ENCODE peak calls at places on chromosomes 12 and 14, in ten cellular contexts. H is astrocyte of the cerebellum; V is activated CD8-positive, alpha-beta T cell treated with anti-CD3 and anti-CD28 coated beads for 36 hours; N is suprapubic skin; O is GM20000; D is endothelial cell; C is nephron progenitor cell; G is heart left ventricle; B is heart right ventricle; F is neural progenitor cell. A is an unnamed sample.

GRCh38 chr12:17206553-17206952 is 600.6 kb upstream of the LMO3 start:
- DNase-seq in N (no peak), F (no peak), V (no peak), B (no peak), C (no peak), D (no peak), G (no peak), H (no peak), O (no peak), A (no peak)

GRCh38 chr14:99028521-99028920 is 243.5 kb downstream of the BCL11B start:
- DNase-seq in C (no peak), N (peak), V (no peak), B (no peak), F (no peak), H (no peak), D (no peak), G (no peak), O (no peak), A (no peak)

GRCh38 chr12:62866451-62867082 is 68.4 kb downstream of the PPM1H start:
- DNase-seq in G (no peak), F (no peak), H (peak), O (no peak), B (no peak), N (no peak), D (peak), C (peak), V (no peak), A (no peak)

GRCh38 chr12:130421896-130422295 is 84.2 kb downstream of the PIWIL1 start:
- DNase-seq in B (no peak), N (no peak), C (no peak), D (no peak), V (no peak), H (no peak), G (no peak), O (no peak), F (no peak), A (peak)

GRCh38 chr14:34174973-34175372 is 224.1 kb upstream of the EGLN3 start:
- DNase-seq in F (no peak), C (no peak), N (no peak), O (no peak), G (no peak), D (no peak), V (no peak), B (no peak), H (no peak), A (no peak)

GRCh38 chr12:4780624-4781023 is 60.4 kb downstream of the GALNT8 start:
- DNase-seq in O (no peak), C (no peak), N (no peak), G (no peak), H (no peak), V (no peak), B (no peak), F (no peak), D (no peak), A (peak)

GRCh38 chr12:109879332-109880048 is 851 bp downstream of the GLTP start:
- DNase-seq in B (no peak), C (no peak), F (peak), G (no peak), N (no peak), V (no peak), D (no peak), H (no peak), O (no peak), A (no peak)

GRCh38 chr12:32450363-32450762 is 51.0 kb downstream of the FGD4 start:
- DNase-seq in D (no peak), O (no peak), H (no peak), F (no peak), G (no peak), N (no peak), V (no peak), C (no peak), B (no peak), A (no peak)

GRCh38 chr12:132014092-132014914 is 64.6 kb downstream of the EP400 start:
- DNase-seq in N (no peak), H (no peak), O (no peak), D (no peak), C (no peak), V (no peak), B (no peak), G (no peak), F (no peak), A (no peak)

GRCh38 chr14:60655114-60655897 is 6.0 kb upstream of the SIX1 start:
- DNase-seq in H (no peak), F (peak), C (peak), B (no peak), G (no peak), N (no peak), O (peak), V (no peak), D (no peak), A (no peak)

GRCh38 chr12:121114019-121114639 is 18.5 kb upstream of the P2RX7 start:
- DNase-seq in H (no peak), C (no peak), D (no peak), F (no peak), V (no peak), B (no peak), G (no peak), N (no peak), O (no peak), A (no peak)

GRCh38 chr12:116610971-116611541 is 51.9 kb downstream of the MAP1LC3B2 start:
- DNase-seq in G (no peak), V (peak), D (no peak), B (no peak), H (no peak), C (no peak), N (no peak), F (no peak), O (no peak), A (no peak)

GRCh38 chr14:94665121-94665520 is 52.9 kb downstream of the SERPINA3 start:
- DNase-seq in D (no peak), G (no peak), O (no peak), V (no peak), C (no peak), H (peak), B (no peak), F (no peak), N (no peak), A (peak)

GRCh38 chr12:98516184-98516873 is 939 bp downstream of the TMPO start:
- DNase-seq in V (peak), G (peak), N (peak), H (peak), D (peak), O (peak), F (peak), B (peak), C (peak), A (no peak)

GRCh38 chr12:122523280-122523679 is 3.5 kb downstream of the RSRC2 start:
- DNase-seq in C (no peak), F (no peak), G (no peak), D (no peak), B (no peak), N (no peak), O (no peak), V (no peak), H (no peak), A (no peak)

GRCh38 chr12:57629897-57630471 is 3.0 kb downstream of the B4GALNT1 start:
- DNase-seq in B (no peak), O (no peak), G (no peak), D (peak), N (no peak), H (no peak), V (no peak), C (no peak), F (peak), A (peak)

GRCh38 chr14:96660667-96661066 is 136.5 kb upstream of the VRK1 start:
- DNase-seq in O (no peak), V (no peak), G (no peak), C (no peak), H (no peak), F (peak), N (no peak), D (no peak), B (no peak), A (no peak)

GRCh38 chr12:118840399-118840798 is 140.9 kb upstream of the SRRM4 start:
- DNase-seq in B (no peak), F (peak), D (no peak), O (no peak), V (no peak), N (no peak), G (no peak), C (no peak), H (no peak), A (no peak)

DNA sequence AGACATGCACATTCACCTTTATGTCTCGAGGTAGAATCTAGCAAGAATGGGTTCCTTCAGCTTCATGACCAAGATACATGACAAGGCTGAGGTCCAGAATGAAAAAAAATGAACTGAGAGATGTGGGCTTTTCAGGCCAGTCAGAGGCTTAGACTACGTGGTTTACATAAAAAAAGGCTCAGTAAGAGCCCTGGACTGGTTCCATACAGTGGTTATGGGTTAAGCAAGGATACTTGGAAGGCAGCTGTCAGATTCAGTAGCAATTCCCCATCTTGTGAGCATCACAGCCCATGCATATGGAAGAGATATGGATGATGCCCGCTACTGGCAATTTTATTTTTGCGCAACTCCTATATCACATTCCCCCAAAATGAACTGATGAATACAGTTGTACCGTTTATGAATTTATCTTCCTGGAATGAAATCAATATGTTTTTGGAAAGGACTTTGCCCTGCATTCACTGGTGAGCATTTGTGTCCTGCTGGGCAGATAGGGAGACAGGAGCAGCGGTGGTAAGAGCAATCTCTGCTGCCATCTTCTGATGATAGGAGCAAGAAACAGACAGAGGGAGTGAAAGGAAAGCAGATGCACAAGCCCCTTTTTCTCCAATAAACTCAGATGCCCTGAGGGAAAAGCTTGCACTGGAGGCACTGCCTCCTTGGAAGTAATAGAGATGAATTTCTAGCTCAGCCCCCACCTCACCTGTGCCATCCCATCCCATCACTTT is 280.4 kb downstream of the GALC start:
- DNase-seq in O (no peak), V (no peak), C (no peak), F (peak), H (no peak), G (no peak), D (no peak), N (no peak), B (no peak), A (no peak)
- TF ChIP-seq CTCF in O (no peak), V (no peak), C (no peak), F (peak), H (no peak), G (no peak), D (no peak), N (no peak), B (no peak), A (no peak)

GRCh38 chr12:54765652-54766051 is 88.7 kb upstream of the MUCL1 start:
- DNase-seq in N (no peak), G (no peak), F (no peak), B (no peak), C (no peak), V (no peak), H (no peak), O (no peak), D (no peak), A (no peak)

GRCh38 chr12:54762390-54762789 is 91.9 kb upstream of the MUCL1 start:
- DNase-seq in O (no peak), V (no peak), F (no peak), C (no peak), N (no peak), H (no peak), D (no peak), G (no peak), B (no peak), A (no peak)

DNA sequence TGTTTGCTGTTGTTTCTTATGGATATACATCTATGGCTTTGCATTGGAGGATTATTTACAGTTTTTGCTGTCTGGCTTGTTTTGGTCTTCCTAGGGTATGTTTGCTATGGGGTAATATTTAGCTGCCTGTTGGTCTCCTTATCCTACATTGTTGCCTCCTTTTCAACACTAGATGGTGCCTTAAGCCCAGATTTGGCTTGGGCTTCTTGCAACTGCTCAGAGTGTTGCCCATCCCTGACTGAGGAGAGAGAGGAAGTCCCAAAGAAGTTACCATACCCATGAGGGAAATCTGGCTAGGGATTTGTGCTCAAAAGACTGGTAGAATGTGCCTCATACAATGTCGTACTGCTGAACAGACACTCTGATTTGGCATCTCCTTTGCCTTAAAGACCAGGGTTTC is 94.6 kb upstream of the MUCL1 start:
- DNase-seq in O (peak), V (peak), N (no peak), G (no peak), B (no peak), D (peak), F (peak), H (no peak), C (peak), A (no peak)
- TF ChIP-seq CTCF in O (no peak), V (peak), N (no peak), G (no peak), B (no peak), D (peak), F (peak), H (peak), C (peak), A (peak)

DNA sequence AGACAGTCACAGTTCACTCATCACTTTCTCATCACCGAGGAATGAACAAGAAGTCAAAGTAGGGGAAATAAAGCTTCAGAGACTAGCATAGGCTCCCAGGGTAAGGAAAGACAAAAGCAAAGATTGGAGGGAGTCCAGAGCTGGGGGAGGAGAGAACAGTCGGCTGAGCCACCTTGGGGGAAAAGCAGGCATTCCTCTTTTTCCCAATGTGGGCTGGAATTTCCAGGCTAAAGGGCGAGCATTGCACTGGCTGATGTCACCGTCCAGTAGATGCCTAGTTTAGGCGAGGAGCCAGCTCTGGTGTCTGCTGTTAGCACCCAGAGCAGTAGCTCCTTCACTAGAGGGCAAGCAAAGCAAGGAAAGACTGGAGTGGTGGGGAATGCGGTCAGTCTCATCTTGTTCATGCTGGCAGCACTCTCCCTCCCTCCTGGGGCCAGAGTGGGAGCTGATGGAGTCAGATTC is 8.5 kb upstream of the KRT75 start:
- DNase-seq in V (no peak), N (no peak), G (peak), B (no peak), O (no peak), H (peak), D (no peak), C (peak), F (peak), A (no peak)
- TF ChIP-seq CTCF in V (no peak), N (no peak), G (no peak), B (no peak), O (no peak), H (peak), D (no peak), C (no peak), F (no peak), A (no peak)

DNA sequence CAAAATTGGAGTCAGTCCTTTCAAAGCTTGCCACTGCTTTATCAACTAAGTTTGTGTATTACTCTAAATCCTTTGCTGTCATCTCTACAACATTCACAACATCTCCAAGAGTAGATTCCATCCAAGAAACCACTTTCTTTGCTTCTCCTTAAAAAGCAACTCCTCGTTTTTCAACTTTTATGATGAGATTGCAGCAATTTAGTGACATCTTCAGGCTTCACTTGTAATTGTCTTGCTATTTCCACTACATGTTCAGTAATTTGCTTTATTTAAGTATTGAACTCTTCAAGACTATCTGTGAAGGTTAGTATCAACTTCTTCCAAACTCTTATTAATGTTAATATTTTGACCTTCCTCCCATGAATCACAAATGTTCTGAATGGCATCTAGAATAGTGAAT is 747.9 kb downstream of the TMTC2 start:
- DNase-seq in O (no peak), D (no peak), G (no peak), N (no peak), B (no peak), F (no peak), C (no peak), V (no peak), H (peak), A (no peak)
- TF ChIP-seq CTCF in O (no peak), D (no peak), G (no peak), N (no peak), B (no peak), F (no peak), C (no peak), V (no peak), H (no peak), A (peak)

GRCh38 chr12:81962126-81962856 is 203.1 kb upstream of the PPFIA2 start:
- DNase-seq in O (no peak), B (no peak), V (no peak), N (no peak), D (no peak), H (no peak), F (no peak), G (no peak), C (no peak), A (no peak)

GRCh38 chr12:81963026-81963425 is 203.9 kb upstream of the PPFIA2 start:
- DNase-seq in G (no peak), H (no peak), V (no peak), N (no peak), C (no peak), O (no peak), D (no peak), F (no peak), B (no peak), A (no peak)

GRCh38 chr12:81963651-81964050 is 204.5 kb upstream of the PPFIA2 start:
- DNase-seq in C (no peak), F (no peak), D (no peak), O (no peak), B (no peak), G (no peak), N (no peak), V (no peak), H (no peak), A (no peak)
- TF ChIP-seq CTCF in C (no peak), F (no peak), D (no peak), O (no peak), B (no peak), G (no peak), N (no peak), V (no peak), H (no peak), A (no peak)

GRCh38 chr12:106118-106561 is 39.6 kb downstream of the IQSEC3 start:
- DNase-seq in G (peak), D (peak), C (no peak), O (peak), B (peak), N (no peak), V (no peak), F (peak), H (no peak), A (no peak)
- TF ChIP-seq CTCF in G (peak), D (peak), C (peak), O (no peak), B (no peak), N (no peak), V (no peak), F (peak), H (no peak), A (no peak)

GRCh38 chr12:51976376-51977160 is 25.1 kb downstream of the ACVR1B start:
- DNase-seq in H (no peak), C (no peak), D (no peak), B (no peak), G (no peak), N (no peak), O (no peak), F (no peak), V (no peak), A (no peak)
- TF ChIP-seq CTCF in H (no peak), C (no peak), D (no peak), B (no peak), G (no peak), N (no peak), O (no peak), F (no peak), V (no peak), A (no peak)

DNA sequence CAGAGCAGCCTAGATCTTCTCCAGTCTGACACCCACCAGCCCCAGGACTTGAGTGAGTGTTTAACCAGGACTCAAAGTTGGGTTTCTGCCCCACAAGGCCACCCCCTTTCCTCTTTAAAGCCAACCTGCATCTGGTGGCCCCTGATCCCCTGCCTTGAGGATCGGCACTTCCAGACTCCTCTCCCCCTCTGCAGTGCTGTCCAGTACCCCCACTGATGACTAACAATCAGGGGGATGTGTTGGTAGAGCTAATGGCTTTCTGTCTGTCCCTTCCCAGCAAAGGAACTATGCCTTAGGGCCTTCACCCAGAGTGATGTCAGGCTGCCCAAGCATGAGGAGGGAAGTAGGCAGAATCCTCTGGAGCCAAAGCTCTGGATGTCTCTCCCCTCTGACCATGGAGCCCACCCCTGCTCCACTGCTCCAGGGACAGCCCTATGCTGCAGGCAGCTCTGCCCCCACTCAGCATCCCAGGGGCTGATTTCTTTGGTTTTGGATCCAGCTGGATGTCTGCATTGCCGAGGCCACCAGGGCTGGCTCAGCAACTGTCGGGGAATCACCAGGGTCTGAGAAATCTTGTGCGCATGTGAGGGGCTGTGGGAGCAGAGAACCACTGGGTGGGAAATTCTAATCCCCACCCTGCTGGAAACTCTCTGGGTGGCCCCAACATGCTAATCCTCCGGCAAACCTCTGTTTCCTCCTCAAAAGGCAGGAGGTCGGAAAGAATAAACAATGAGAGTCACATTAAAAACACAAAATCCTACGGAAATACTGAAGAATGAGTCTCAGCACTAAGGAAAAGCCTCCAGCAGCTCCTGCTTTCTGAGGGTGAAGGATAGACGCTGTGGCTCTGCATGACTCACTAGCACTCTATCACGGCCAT is 42.9 kb downstream of the DAD1 start:
- DNase-seq in D (peak), V (peak), H (peak), B (peak), C (no peak), O (no peak), F (peak), G (no peak), N (no peak), A (no peak)
- TF ChIP-seq CTCF in D (no peak), V (no peak), H (no peak), B (no peak), C (no peak), O (no peak), F (no peak), G (no peak), N (no peak), A (no peak)

A was measured in osteocyte.